ENCODE peak calls at places on chromosomes 7 and 10, in eight cellular contexts. S is epithelial cell of esophagus, P is body of pancreas, L is brain microvascular endothelial cell, O is choroid plexus epithelial cell, Y is mammary epithelial cell, Z is AG10803, R is testis. T is an unnamed sample.

GRCh38 chr7:142328006-142328405 is 70.1 kb upstream of the PRSS58 start:
- DNase-seq in O (no peak), Y (no peak), P (no peak), R (no peak), S (no peak), L (no peak), Z (no peak), T (no peak)

GRCh38 chr10:31366703-31367102 is 47.7 kb downstream of the ZEB1 start:
- DNase-seq in Z (no peak), S (no peak), O (no peak), R (no peak), Y (no peak), P (no peak), L (no peak), T (no peak)

GRCh38 chr7:14309432-14309831 is 320.0 kb upstream of the ETV1 start:
- DNase-seq in L (no peak), Z (no peak), P (no peak), R (no peak), S (no peak), O (no peak), Y (no peak), T (no peak)

GRCh38 chr7:137441451-137441850 is 97.9 kb upstream of the PTN start:
- DNase-seq in P (no peak), R (no peak), S (no peak), O (no peak), Z (peak; percentile 54), L (no peak), Y (no peak), T (no peak)

GRCh38 chr10:51371725-51372124 is 297.4 kb downstream of the PRKG1 start:
- DNase-seq in Y (no peak), P (peak; percentile 9), L (peak; percentile 2), R (no peak), Z (no peak), S (no peak), O (no peak), T (no peak)

GRCh38 chr7:65239707-65240352 is 133.8 kb upstream of the ZNF92 start:
- DNase-seq in L (peak; percentile 2), O (peak; percentile 19), R (peak; percentile 49), S (no peak), Z (no peak), P (peak; percentile 75), Y (peak; percentile 8), T (no peak)

GRCh38 chr7:44988718-44989117 is 9.9 kb upstream of the MYO1G start:
- DNase-seq in L (no peak), R (no peak), P (no peak), S (peak; percentile 41), Y (no peak), O (no peak), Z (no peak), T (no peak)

GRCh38 chr10:33132626-33133025 is 174.6 kb upstream of the ITGB1 start:
- DNase-seq in R (no peak), L (no peak), P (no peak), Y (no peak), O (no peak), Z (no peak), S (peak; percentile 55), T (no peak)

GRCh38 chr7:99794585-99795502 is 10.9 kb upstream of the CYP3A4 start:
- DNase-seq in Z (no peak), Y (no peak), R (peak; percentile 55), P (peak; percentile 67), S (no peak), O (peak; percentile 4), L (peak; percentile 6), T (no peak)

GRCh38 chr7:130084037-130084875 is 13.9 kb downstream of the KLHDC10 start:
- DNase-seq in O (peak; percentile 43), R (no peak), S (peak; percentile 38), P (no peak), Z (no peak), L (peak; percentile 19), Y (no peak), T (no peak)

GRCh38 chr7:150898475-150899011 is 46.2 kb downstream of the AOC1 start:
- DNase-seq in O (peak; percentile 73), R (peak; percentile 92), S (peak; percentile 67), Y (peak; percentile 46), Z (peak; percentile 57), P (peak; percentile 81), L (peak; percentile 65), T (peak; percentile 39)

GRCh38 chr10:76026931-76027330 is 595.5 kb downstream of the LRMDA start:
- DNase-seq in P (no peak), O (peak; percentile 12), Y (no peak), R (no peak), Z (no peak), L (no peak), S (peak; percentile 42), T (no peak)
- TF ChIP-seq CTCF in P (no peak), O (peak; percentile 19), Y (peak; percentile 23), R (no peak), Z (peak; percentile 24), L (peak; percentile 23), S (peak; percentile 30), T (no peak)

GRCh38 chr7:92737706-92738105 is 98.7 kb downstream of the CDK6 start:
- DNase-seq in O (no peak), L (no peak), S (no peak), R (no peak), Y (no peak), P (no peak), Z (peak; percentile 29), T (no peak)

GRCh38 chr7:92732451-92733036 is 103.8 kb downstream of the CDK6 start:
- DNase-seq in R (no peak), P (no peak), Z (no peak), O (no peak), Y (no peak), S (no peak), L (no peak), T (no peak)

GRCh38 chr7:92736870-92737269 is 99.5 kb downstream of the CDK6 start:
- DNase-seq in P (no peak), Y (no peak), S (no peak), Z (no peak), O (no peak), R (no peak), L (no peak), T (no peak)

GRCh38 chr7:92739091-92739490 is 97.3 kb downstream of the CDK6 start:
- DNase-seq in Z (peak; percentile 14), O (no peak), R (no peak), S (no peak), L (no peak), P (no peak), Y (no peak), T (no peak)

GRCh38 chr7:92735707-92736106 is 100.7 kb downstream of the CDK6 start:
- DNase-seq in P (no peak), Z (peak; percentile 68), S (no peak), L (no peak), Y (no peak), O (no peak), R (no peak), T (no peak)
- TF ChIP-seq CTCF in P (no peak), Z (no peak), S (no peak), L (no peak), Y (no peak), O (no peak), R (no peak), T (no peak)

GRCh38 chr10:104642311-104643022 is 1.4 kb downstream of the SORCS3 start:
- DNase-seq in S (peak; percentile 52), O (peak; percentile 5), Y (no peak), Z (no peak), P (peak; percentile 51), L (no peak), R (peak; percentile 76), T (no peak)
- TF ChIP-seq CTCF in S (peak; percentile 38), O (no peak), Y (peak; percentile 36), Z (peak; percentile 30), P (no peak), L (peak; percentile 50), R (no peak), T (peak; percentile 18)

GRCh38 chr10:93745411-93746065 is 12.2 kb upstream of the LGI1 start:
- DNase-seq in Z (peak; percentile 20), S (peak; percentile 23), Y (no peak), O (peak; percentile 26), P (no peak), L (no peak), R (no peak), T (no peak)
- TF ChIP-seq CTCF in Z (peak; percentile 44), S (peak; percentile 15), Y (peak; percentile 33), O (peak; percentile 53), P (no peak), L (peak; percentile 69), R (no peak), T (peak; percentile 87)

DNA sequence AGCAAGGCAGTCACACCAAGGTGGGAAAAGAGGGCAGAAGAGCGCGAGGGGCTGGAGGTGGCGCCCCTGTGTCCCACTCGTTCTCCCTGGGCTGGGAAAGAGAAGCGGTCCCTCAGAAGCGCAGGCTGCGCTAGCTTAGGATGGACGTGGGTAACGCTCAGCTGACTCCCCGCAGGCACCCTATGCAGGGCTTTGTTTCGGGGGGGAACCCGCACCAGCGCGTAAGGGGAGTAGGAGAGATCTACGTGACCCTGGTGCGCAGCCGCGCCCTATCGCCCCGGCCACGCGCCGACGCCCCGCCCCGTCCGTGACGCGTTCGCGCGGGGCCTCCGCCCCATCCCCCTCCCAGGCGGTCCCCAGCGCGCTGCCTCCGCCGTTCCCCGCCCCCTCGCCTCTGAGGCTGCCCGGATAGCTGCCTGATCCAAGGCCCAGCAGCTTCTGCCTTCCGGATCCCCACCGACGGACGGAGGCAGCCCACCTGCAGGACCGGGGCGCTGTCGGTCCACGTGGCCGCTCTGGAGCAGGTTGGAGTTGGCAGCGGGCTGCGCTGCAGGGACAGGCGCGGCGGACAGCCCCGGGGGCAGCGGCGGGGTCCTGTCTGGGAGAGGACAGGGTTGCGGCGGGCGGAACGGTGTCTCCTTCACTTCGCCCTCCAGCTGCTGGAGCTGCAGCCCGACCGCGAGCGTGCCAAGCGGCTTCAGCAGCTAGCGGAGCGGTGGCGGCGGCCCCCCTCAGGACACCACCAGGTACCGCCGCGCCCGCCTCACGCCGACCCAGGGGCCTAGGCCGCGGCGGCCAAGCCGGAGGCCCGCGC is at the start of gene VDAC2:
- DNase-seq in L (peak; percentile 73), O (peak; percentile 86), Z (peak; percentile 85), P (peak; percentile 92), R (peak; percentile 92), S (peak; percentile 84), Y (peak; percentile 89), T (no peak)
- TF ChIP-seq CTCF in L (no peak), O (no peak), Z (no peak), P (no peak), R (no peak), S (no peak), Y (no peak), T (no peak)

GRCh38 chr10:117477961-117478670 is 64.4 kb upstream of the EMX2 start:
- DNase-seq in Z (peak; percentile 98), P (no peak), Y (peak; percentile 91), R (no peak), O (peak; percentile 85), L (peak; percentile 40), S (peak; percentile 95), T (peak; percentile 30)
- TF ChIP-seq CTCF in Z (peak; percentile 63), P (no peak), Y (peak; percentile 67), R (no peak), O (peak; percentile 47), L (no peak), S (peak; percentile 47), T (peak; percentile 72)

DNA sequence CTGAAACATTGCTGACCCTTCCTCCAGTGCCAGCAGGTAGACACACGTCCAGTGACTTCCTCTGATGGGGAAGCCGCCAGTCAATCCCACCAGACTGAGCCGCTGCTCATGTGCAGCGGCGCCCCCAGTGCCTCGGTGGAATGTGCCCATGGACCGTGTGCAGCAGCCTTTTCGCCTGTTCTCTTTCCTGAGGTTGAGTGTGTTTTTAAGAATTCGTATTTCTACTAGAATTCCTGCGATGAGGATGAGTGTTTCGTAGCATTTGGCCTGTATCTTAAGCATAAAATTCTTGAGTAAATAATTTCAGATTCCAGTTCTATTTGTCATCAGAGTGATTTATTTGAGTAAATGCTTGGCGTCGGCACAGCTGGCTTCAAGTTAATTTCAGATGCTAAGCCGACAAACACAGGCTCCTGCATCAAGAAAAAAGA is 35.4 kb downstream of the BNIP3 start:
- DNase-seq in Z (peak; percentile 84), S (peak; percentile 73), L (peak; percentile 76), O (peak; percentile 87), Y (no peak), R (no peak), P (peak; percentile 80), T (peak; percentile 62)
- TF ChIP-seq CTCF in Z (no peak), S (no peak), L (peak; percentile 17), O (no peak), Y (no peak), R (no peak), P (no peak), T (no peak)